ENCODE peak calls at places on chromosomes 13 and 19, in four cellular contexts. K is stimulated activated CD8-positive, alpha-beta memory T cell treated with anti-CD3 and anti-CD28 coated beads, Interleukin-7, amount 100 ng/mL, for 1 hour; J is stimulated activated CD4-positive, alpha-beta T cell treated with anti-CD3 and anti-CD28 coated beads, TNF-alpha, amount 100 ng/mL, for 1 hour; W is HEK293T. F is an unnamed sample.

GRCh38 chr19:18776736-18777135 is 14.4 kb downstream of the COMP start:
- DNase-seq in W (no peak), K (no peak), J (no peak), F (no peak)

GRCh38 chr19:39082745-39083598 is 1.2 kb upstream of the ACP7 start:
- DNase-seq in K (no peak), J (no peak), W (no peak), F (no peak)

GRCh38 chr19:49858591-49858985 is 7.6 kb downstream of the PTOV1 start:
- DNase-seq in K (no peak), W (no peak), J (no peak), F (no peak)

GRCh38 chr13:31060655-31061054 is 101.0 kb downstream of the HSPH1 start:
- DNase-seq in K (no peak), J (no peak), W (no peak), F (no peak)

GRCh38 chr19:53915000-53915399 is 5.9 kb downstream of the CACNG7 start:
- DNase-seq in W (peak), K (no peak), J (no peak), F (no peak)

GRCh38 chr13:60134376-60134775 is 29.4 kb downstream of the DIAPH3 start:
- DNase-seq in W (no peak), J (no peak), K (no peak), F (no peak)

GRCh38 chr13:33252103-33252502 is 33.5 kb downstream of the STARD13 start:
- DNase-seq in K (no peak), J (no peak), W (no peak), F (no peak)

GRCh38 chr19:19460761-19461265 is 54.5 kb downstream of the TSSK6 start:
- DNase-seq in W (no peak), K (peak), J (peak), F (peak)

GRCh38 chr19:56933014-56933705 is 92.6 kb upstream of the PEG3 start:
- DNase-seq in W (no peak), K (no peak), J (no peak), F (no peak)

GRCh38 chr13:76512676-76513277 is 373.4 kb downstream of the KCTD12 start:
- DNase-seq in K (no peak), J (no peak), W (no peak), F (no peak)

GRCh38 chr13:48561461-48562224 is 28.8 kb upstream of the RCBTB2 start:
- DNase-seq in J (no peak), K (no peak), W (no peak), F (no peak)

GRCh38 chr19:40507892-40508291 is 41.1 kb downstream of the SPTBN4 start:
- DNase-seq in K (no peak), J (no peak), W (no peak), F (no peak)

GRCh38 chr19:3360494-3361383 is 5.6 kb upstream of the NFIC start:
- DNase-seq in W (no peak), J (peak), K (peak), F (peak)

GRCh38 chr19:52188822-52189744 is 769 bp upstream of the PPP2R1A start:
- DNase-seq in K (no peak), W (no peak), J (no peak), F (no peak)

F was measured in stomach.